ENCODE peak calls at places on chromosomes 4 and X, in nine cellular contexts. One of them, this sample, is unnamed.

GRCh38 chr4:129213692-129214091 is 117.7 kb downstream of the C4orf33 start:
- DNase-seq in tibial nerve: no peak
- DNase-seq in AG08395: no peak
- DNase-seq in AML-193: no peak
- DNase-seq in SHP77: no peak
- DNase-seq in ovary: no peak
- DNase-seq in AG08396: no peak
- DNase-seq in MV-4-11: no peak
- DNase-seq in globus pallidus: no peak
- DNase-seq in this sample: no peak

GRCh38 chrX:13051529-13052172 is 7.2 kb upstream of the FAM9C start:
- DNase-seq in tibial nerve: no peak
- DNase-seq in AG08395: no peak
- DNase-seq in AML-193: no peak
- DNase-seq in SHP77: no peak
- DNase-seq in ovary: no peak
- DNase-seq in AG08396: no peak
- DNase-seq in MV-4-11: peak
- DNase-seq in globus pallidus: peak
- DNase-seq in this sample: no peak

GRCh38 chr4:183185018-183185417 is 86.0 kb downstream of the WWC2 start:
- DNase-seq in tibial nerve: no peak
- DNase-seq in AG08395: no peak
- DNase-seq in AML-193: no peak
- DNase-seq in SHP77: no peak
- DNase-seq in ovary: no peak
- DNase-seq in AG08396: no peak
- DNase-seq in MV-4-11: no peak
- DNase-seq in globus pallidus: no peak
- DNase-seq in this sample: peak

GRCh38 chr4:13984996-13985780 is 357.7 kb upstream of the BOD1L1 start:
- DNase-seq in tibial nerve: no peak
- DNase-seq in AG08395: no peak
- DNase-seq in AML-193: peak
- DNase-seq in SHP77: no peak
- DNase-seq in ovary: no peak
- DNase-seq in AG08396: no peak
- DNase-seq in MV-4-11: peak
- DNase-seq in globus pallidus: no peak
- DNase-seq in this sample: no peak

GRCh38 chr4:153679476-153679875 is 4.6 kb upstream of the TLR2 start:
- DNase-seq in tibial nerve: no peak
- DNase-seq in AG08395: no peak
- DNase-seq in AML-193: no peak
- DNase-seq in SHP77: no peak
- DNase-seq in ovary: no peak
- DNase-seq in AG08396: no peak
- DNase-seq in MV-4-11: no peak
- DNase-seq in globus pallidus: no peak
- DNase-seq in this sample: no peak

GRCh38 chrX:134388161-134389109 is 71.5 kb upstream of the HPRT1 start:
- DNase-seq in tibial nerve: no peak
- DNase-seq in AG08395: no peak
- DNase-seq in AML-193: peak
- DNase-seq in SHP77: no peak
- DNase-seq in ovary: no peak
- DNase-seq in AG08396: no peak
- DNase-seq in MV-4-11: peak
- DNase-seq in globus pallidus: no peak
- DNase-seq in this sample: peak

GRCh38 chr4:35963383-35963782 is 280.9 kb downstream of the ARAP2 start:
- DNase-seq in tibial nerve: no peak
- DNase-seq in AG08395: no peak
- DNase-seq in AML-193: no peak
- DNase-seq in SHP77: no peak
- DNase-seq in ovary: no peak
- DNase-seq in AG08396: no peak
- DNase-seq in MV-4-11: no peak
- DNase-seq in globus pallidus: no peak
- DNase-seq in this sample: no peak

GRCh38 chrX:39757971-39758370 is 339.8 kb downstream of the BCOR start:
- DNase-seq in tibial nerve: no peak
- DNase-seq in AG08395: peak
- DNase-seq in AML-193: no peak
- DNase-seq in SHP77: no peak
- DNase-seq in ovary: no peak
- DNase-seq in AG08396: no peak
- DNase-seq in MV-4-11: no peak
- DNase-seq in globus pallidus: no peak
- DNase-seq in this sample: no peak

GRCh38 chrX:70398899-70399298 is 24.2 kb upstream of the GDPD2 start:
- DNase-seq in tibial nerve: no peak
- DNase-seq in AG08395: no peak
- DNase-seq in AML-193: peak
- DNase-seq in SHP77: no peak
- DNase-seq in ovary: no peak
- DNase-seq in AG08396: no peak
- DNase-seq in MV-4-11: peak
- DNase-seq in globus pallidus: no peak
- DNase-seq in this sample: peak

GRCh38 chr4:40916218-40916555 is 166.4 kb downstream of the NSUN7 start:
- DNase-seq in tibial nerve: no peak
- DNase-seq in AG08395: peak
- DNase-seq in AML-193: no peak
- DNase-seq in SHP77: no peak
- DNase-seq in ovary: no peak
- DNase-seq in AG08396: peak
- DNase-seq in MV-4-11: no peak
- DNase-seq in globus pallidus: no peak
- DNase-seq in this sample: no peak

GRCh38 chrX:95325185-95325584 is 1359.5 kb upstream of the DIAPH2 start:
- DNase-seq in tibial nerve: no peak
- DNase-seq in AG08395: no peak
- DNase-seq in AML-193: no peak
- DNase-seq in SHP77: no peak
- DNase-seq in ovary: no peak
- DNase-seq in AG08396: no peak
- DNase-seq in MV-4-11: no peak
- DNase-seq in globus pallidus: no peak
- DNase-seq in this sample: no peak

GRCh38 chr4:946517-947471 is 14.5 kb downstream of the TMEM175 start:
- DNase-seq in tibial nerve: no peak
- DNase-seq in AG08395: no peak
- DNase-seq in AML-193: no peak
- DNase-seq in SHP77: no peak
- DNase-seq in ovary: no peak
- DNase-seq in AG08396: no peak
- DNase-seq in MV-4-11: no peak
- DNase-seq in globus pallidus: no peak
- DNase-seq in this sample: no peak

GRCh38 chr4:123304151-123305021 is 92.2 kb upstream of the SPRY1 start:
- DNase-seq in tibial nerve: no peak
- DNase-seq in AG08395: no peak
- DNase-seq in AML-193: no peak
- DNase-seq in SHP77: no peak
- DNase-seq in ovary: no peak
- DNase-seq in AG08396: no peak
- DNase-seq in MV-4-11: no peak
- DNase-seq in globus pallidus: peak
- DNase-seq in this sample: no peak

GRCh38 chrX:133981908-133982307 is 3.5 kb downstream of the GPC3 start:
- DNase-seq in tibial nerve: no peak
- DNase-seq in AG08395: no peak
- DNase-seq in AML-193: no peak
- DNase-seq in SHP77: no peak
- DNase-seq in ovary: no peak
- DNase-seq in AG08396: no peak
- DNase-seq in MV-4-11: no peak
- DNase-seq in globus pallidus: no peak
- DNase-seq in this sample: no peak

GRCh38 chr4:7324651-7325121 is 110.0 kb downstream of the PSAPL1 start:
- DNase-seq in tibial nerve: no peak
- DNase-seq in AG08395: no peak
- DNase-seq in AML-193: no peak
- DNase-seq in SHP77: no peak
- DNase-seq in ovary: no peak
- DNase-seq in AG08396: no peak
- DNase-seq in MV-4-11: no peak
- DNase-seq in globus pallidus: no peak
- DNase-seq in this sample: peak

GRCh38 chrX:42143866-42144592 is 220.7 kb upstream of the CASK start:
- DNase-seq in tibial nerve: no peak
- DNase-seq in AG08395: no peak
- DNase-seq in AML-193: no peak
- DNase-seq in SHP77: no peak
- DNase-seq in ovary: no peak
- DNase-seq in AG08396: no peak
- DNase-seq in MV-4-11: no peak
- DNase-seq in globus pallidus: no peak
- DNase-seq in this sample: no peak

GRCh38 chr4:68871772-68872441 is 56.1 kb downstream of the UGT2B10 start:
- DNase-seq in tibial nerve: no peak
- DNase-seq in AG08395: no peak
- DNase-seq in AML-193: no peak
- DNase-seq in SHP77: no peak
- DNase-seq in ovary: no peak
- DNase-seq in AG08396: no peak
- DNase-seq in MV-4-11: no peak
- DNase-seq in globus pallidus: no peak
- DNase-seq in this sample: no peak

GRCh38 chrX:134548257-134548732 is 88.3 kb downstream of the HPRT1 start:
- DNase-seq in tibial nerve: no peak
- DNase-seq in AG08395: no peak
- DNase-seq in AML-193: no peak
- DNase-seq in SHP77: no peak
- DNase-seq in ovary: no peak
- DNase-seq in AG08396: peak
- DNase-seq in MV-4-11: no peak
- DNase-seq in globus pallidus: no peak
- DNase-seq in this sample: peak

GRCh38 chr4:24013666-24014422 is 124.0 kb upstream of the PPARGC1A start:
- DNase-seq in tibial nerve: no peak
- DNase-seq in AG08395: no peak
- DNase-seq in AML-193: no peak
- DNase-seq in SHP77: no peak
- DNase-seq in ovary: no peak
- DNase-seq in AG08396: no peak
- DNase-seq in MV-4-11: no peak
- DNase-seq in globus pallidus: peak
- DNase-seq in this sample: no peak

GRCh38 chrX:24647257-24648058 is at the start of gene PCYT1B:
- DNase-seq in tibial nerve: peak
- DNase-seq in AG08395: peak
- DNase-seq in AML-193: peak
- DNase-seq in SHP77: peak
- DNase-seq in ovary: peak
- DNase-seq in AG08396: peak
- DNase-seq in MV-4-11: peak
- DNase-seq in globus pallidus: peak
- DNase-seq in this sample: peak

GRCh38 chrX:1534321-1535168 is 2.4 kb downstream of the P2RY8 start:
- DNase-seq in tibial nerve: no peak
- DNase-seq in AG08395: no peak
- DNase-seq in AML-193: peak
- DNase-seq in SHP77: peak
- DNase-seq in ovary: no peak
- DNase-seq in AG08396: no peak
- DNase-seq in MV-4-11: peak
- DNase-seq in globus pallidus: no peak
- DNase-seq in this sample: peak

GRCh38 chr4:1855334-1856070 is 454 bp downstream of the LETM1 start:
- DNase-seq in tibial nerve: no peak
- DNase-seq in AG08395: no peak
- DNase-seq in AML-193: no peak
- DNase-seq in SHP77: no peak
- DNase-seq in ovary: peak
- DNase-seq in AG08396: no peak
- DNase-seq in MV-4-11: no peak
- DNase-seq in globus pallidus: no peak
- DNase-seq in this sample: peak

GRCh38 chr4:169485084-169485483 is 127.3 kb downstream of the NEK1 start:
- DNase-seq in tibial nerve: no peak
- DNase-seq in AG08395: no peak
- DNase-seq in AML-193: no peak
- DNase-seq in SHP77: no peak
- DNase-seq in ovary: no peak
- DNase-seq in AG08396: no peak
- DNase-seq in MV-4-11: no peak
- DNase-seq in globus pallidus: no peak
- DNase-seq in this sample: no peak

GRCh38 chr4:158826882-158827281 is 58.1 kb downstream of the FNIP2 start:
- DNase-seq in tibial nerve: no peak
- DNase-seq in AG08395: no peak
- DNase-seq in AML-193: no peak
- DNase-seq in SHP77: no peak
- DNase-seq in ovary: no peak
- DNase-seq in AG08396: no peak
- DNase-seq in MV-4-11: no peak
- DNase-seq in globus pallidus: no peak
- DNase-seq in this sample: no peak

GRCh38 chr4:151228196-151229119 is 48.5 kb upstream of the PRSS48 start:
- DNase-seq in tibial nerve: no peak
- DNase-seq in AG08395: no peak
- DNase-seq in AML-193: no peak
- DNase-seq in SHP77: no peak
- DNase-seq in ovary: no peak
- DNase-seq in AG08396: no peak
- DNase-seq in MV-4-11: no peak
- DNase-seq in globus pallidus: no peak
- DNase-seq in this sample: no peak

GRCh38 chr4:127188847-127189246 is 443.9 kb upstream of the INTU start:
- DNase-seq in tibial nerve: no peak
- DNase-seq in AG08395: no peak
- DNase-seq in AML-193: no peak
- DNase-seq in SHP77: peak
- DNase-seq in ovary: no peak
- DNase-seq in AG08396: no peak
- DNase-seq in MV-4-11: peak
- DNase-seq in globus pallidus: no peak
- DNase-seq in this sample: peak

GRCh38 chrX:7133036-7133412 is 14.5 kb upstream of the STS start:
- DNase-seq in tibial nerve: no peak
- DNase-seq in AG08395: peak
- DNase-seq in AML-193: no peak
- DNase-seq in SHP77: no peak
- DNase-seq in ovary: no peak
- DNase-seq in AG08396: no peak
- DNase-seq in MV-4-11: peak
- DNase-seq in globus pallidus: no peak
- DNase-seq in this sample: no peak

GRCh38 chr4:145098675-145099037 is 545 bp downstream of the ABCE1 start:
- DNase-seq in tibial nerve: no peak
- DNase-seq in AG08395: peak
- DNase-seq in AML-193: peak
- DNase-seq in SHP77: no peak
- DNase-seq in ovary: no peak
- DNase-seq in AG08396: peak
- DNase-seq in MV-4-11: peak
- DNase-seq in globus pallidus: peak
- DNase-seq in this sample: peak

GRCh38 chr4:128869801-128870509 is 60.5 kb downstream of the JADE1 start:
- DNase-seq in tibial nerve: no peak
- DNase-seq in AG08395: no peak
- DNase-seq in AML-193: no peak
- DNase-seq in SHP77: no peak
- DNase-seq in ovary: no peak
- DNase-seq in AG08396: no peak
- DNase-seq in MV-4-11: no peak
- DNase-seq in globus pallidus: no peak
- DNase-seq in this sample: no peak

GRCh38 chr4:55524844-55525571 is 21.7 kb downstream of the CLOCK start:
- DNase-seq in tibial nerve: no peak
- DNase-seq in AG08395: peak
- DNase-seq in AML-193: no peak
- DNase-seq in SHP77: no peak
- DNase-seq in ovary: no peak
- DNase-seq in AG08396: no peak
- DNase-seq in MV-4-11: no peak
- DNase-seq in globus pallidus: no peak
- DNase-seq in this sample: no peak

GRCh38 chrX:103640401-103641155 is 11.8 kb downstream of the TCEAL1 start:
- DNase-seq in tibial nerve: no peak
- DNase-seq in AG08395: no peak
- DNase-seq in AML-193: no peak
- DNase-seq in SHP77: no peak
- DNase-seq in ovary: no peak
- DNase-seq in AG08396: no peak
- DNase-seq in MV-4-11: no peak
- DNase-seq in globus pallidus: no peak
- DNase-seq in this sample: no peak

This sample was measured in NB4.